ENCODE peak calls at places on chromosome 6, in seven cellular contexts. One of them, this sample, is unnamed.

GRCh38 chr6:16639689-16640480 is 121.4 kb downstream of the ATXN1 start:
- DNase-seq in colonic mucosa: no peak
- DNase-seq in stimulated activated CD4-positive, alpha-beta T cell treated with anti-CD3 and anti-CD28 coated beads, Interleukin-2, amount 100 ng/mL, for 24 hours: no peak
- DNase-seq in T-helper 9 cell: no peak
- DNase-seq in heart left ventricle: no peak
- DNase-seq in heart right ventricle: no peak
- DNase-seq in renal cortical epithelial cell: peak
- DNase-seq in this sample: no peak

GRCh38 chr6:96899019-96899418 is 1.3 kb upstream of the NDUFAF4 start:
- DNase-seq in colonic mucosa: peak
- DNase-seq in stimulated activated CD4-positive, alpha-beta T cell treated with anti-CD3 and anti-CD28 coated beads, Interleukin-2, amount 100 ng/mL, for 24 hours: no peak
- DNase-seq in T-helper 9 cell: no peak
- DNase-seq in heart left ventricle: no peak
- DNase-seq in heart right ventricle: no peak
- DNase-seq in renal cortical epithelial cell: peak
- DNase-seq in this sample: no peak

GRCh38 chr6:158353851-158354508 is 41.7 kb downstream of the TULP4 start:
- DNase-seq in colonic mucosa: no peak
- DNase-seq in stimulated activated CD4-positive, alpha-beta T cell treated with anti-CD3 and anti-CD28 coated beads, Interleukin-2, amount 100 ng/mL, for 24 hours: no peak
- DNase-seq in T-helper 9 cell: no peak
- DNase-seq in heart left ventricle: no peak
- DNase-seq in heart right ventricle: no peak
- DNase-seq in renal cortical epithelial cell: no peak
- DNase-seq in this sample: no peak

GRCh38 chr6:14353263-14353662 is 235.7 kb downstream of the CD83 start:
- DNase-seq in colonic mucosa: no peak
- DNase-seq in stimulated activated CD4-positive, alpha-beta T cell treated with anti-CD3 and anti-CD28 coated beads, Interleukin-2, amount 100 ng/mL, for 24 hours: no peak
- DNase-seq in T-helper 9 cell: no peak
- DNase-seq in heart left ventricle: no peak
- DNase-seq in heart right ventricle: no peak
- DNase-seq in renal cortical epithelial cell: no peak
- DNase-seq in this sample: no peak

GRCh38 chr6:76703786-76704185 is 631.3 kb upstream of the IMPG1 start:
- DNase-seq in colonic mucosa: no peak
- DNase-seq in stimulated activated CD4-positive, alpha-beta T cell treated with anti-CD3 and anti-CD28 coated beads, Interleukin-2, amount 100 ng/mL, for 24 hours: no peak
- DNase-seq in T-helper 9 cell: no peak
- DNase-seq in heart left ventricle: no peak
- DNase-seq in heart right ventricle: no peak
- DNase-seq in renal cortical epithelial cell: no peak
- DNase-seq in this sample: no peak

GRCh38 chr6:11258260-11259237 is 26.1 kb upstream of the NEDD9 start:
- DNase-seq in colonic mucosa: no peak
- DNase-seq in stimulated activated CD4-positive, alpha-beta T cell treated with anti-CD3 and anti-CD28 coated beads, Interleukin-2, amount 100 ng/mL, for 24 hours: no peak
- DNase-seq in T-helper 9 cell: no peak
- DNase-seq in heart left ventricle: no peak
- DNase-seq in heart right ventricle: no peak
- DNase-seq in renal cortical epithelial cell: no peak
- DNase-seq in this sample: peak

GRCh38 chr6:143579703-143580102 is 68.2 kb upstream of the FUCA2 start:
- DNase-seq in colonic mucosa: no peak
- DNase-seq in stimulated activated CD4-positive, alpha-beta T cell treated with anti-CD3 and anti-CD28 coated beads, Interleukin-2, amount 100 ng/mL, for 24 hours: no peak
- DNase-seq in T-helper 9 cell: no peak
- DNase-seq in heart left ventricle: no peak
- DNase-seq in heart right ventricle: peak
- DNase-seq in renal cortical epithelial cell: no peak
- DNase-seq in this sample: no peak

GRCh38 chr6:12804967-12805645 is 88.5 kb downstream of the PHACTR1 start:
- DNase-seq in colonic mucosa: no peak
- DNase-seq in stimulated activated CD4-positive, alpha-beta T cell treated with anti-CD3 and anti-CD28 coated beads, Interleukin-2, amount 100 ng/mL, for 24 hours: no peak
- DNase-seq in T-helper 9 cell: no peak
- DNase-seq in heart left ventricle: no peak
- DNase-seq in heart right ventricle: no peak
- DNase-seq in renal cortical epithelial cell: no peak
- DNase-seq in this sample: no peak

GRCh38 chr6:168037242-168037641 is 39.8 kb downstream of the KIF25 start:
- DNase-seq in colonic mucosa: no peak
- DNase-seq in stimulated activated CD4-positive, alpha-beta T cell treated with anti-CD3 and anti-CD28 coated beads, Interleukin-2, amount 100 ng/mL, for 24 hours: no peak
- DNase-seq in T-helper 9 cell: no peak
- DNase-seq in heart left ventricle: peak
- DNase-seq in heart right ventricle: no peak
- DNase-seq in renal cortical epithelial cell: no peak
- DNase-seq in this sample: no peak

GRCh38 chr6:144581807-144582537 is 296.8 kb downstream of the UTRN start:
- DNase-seq in colonic mucosa: peak
- DNase-seq in stimulated activated CD4-positive, alpha-beta T cell treated with anti-CD3 and anti-CD28 coated beads, Interleukin-2, amount 100 ng/mL, for 24 hours: peak
- DNase-seq in T-helper 9 cell: no peak
- DNase-seq in heart left ventricle: no peak
- DNase-seq in heart right ventricle: no peak
- DNase-seq in renal cortical epithelial cell: peak
- DNase-seq in this sample: no peak

GRCh38 chr6:44658571-44658970 is 271.1 kb downstream of the CDC5L start:
- DNase-seq in colonic mucosa: no peak
- DNase-seq in stimulated activated CD4-positive, alpha-beta T cell treated with anti-CD3 and anti-CD28 coated beads, Interleukin-2, amount 100 ng/mL, for 24 hours: no peak
- DNase-seq in T-helper 9 cell: no peak
- DNase-seq in heart left ventricle: no peak
- DNase-seq in heart right ventricle: no peak
- DNase-seq in renal cortical epithelial cell: no peak
- DNase-seq in this sample: no peak

GRCh38 chr6:80789912-80790635 is 683.6 kb downstream of the BCKDHB start:
- DNase-seq in colonic mucosa: no peak
- DNase-seq in stimulated activated CD4-positive, alpha-beta T cell treated with anti-CD3 and anti-CD28 coated beads, Interleukin-2, amount 100 ng/mL, for 24 hours: no peak
- DNase-seq in T-helper 9 cell: no peak
- DNase-seq in heart left ventricle: no peak
- DNase-seq in heart right ventricle: no peak
- DNase-seq in renal cortical epithelial cell: no peak
- DNase-seq in this sample: no peak

GRCh38 chr6:31068738-31069340 is 43.5 kb downstream of the C6orf15 start:
- DNase-seq in colonic mucosa: peak
- DNase-seq in stimulated activated CD4-positive, alpha-beta T cell treated with anti-CD3 and anti-CD28 coated beads, Interleukin-2, amount 100 ng/mL, for 24 hours: peak
- DNase-seq in T-helper 9 cell: peak
- DNase-seq in heart left ventricle: peak
- DNase-seq in heart right ventricle: peak
- DNase-seq in renal cortical epithelial cell: peak
- DNase-seq in this sample: peak

GRCh38 chr6:122548281-122548680 is 61.9 kb upstream of the PKIB start:
- DNase-seq in colonic mucosa: no peak
- DNase-seq in stimulated activated CD4-positive, alpha-beta T cell treated with anti-CD3 and anti-CD28 coated beads, Interleukin-2, amount 100 ng/mL, for 24 hours: no peak
- DNase-seq in T-helper 9 cell: no peak
- DNase-seq in heart left ventricle: no peak
- DNase-seq in heart right ventricle: no peak
- DNase-seq in renal cortical epithelial cell: no peak
- DNase-seq in this sample: no peak